ENCODE peak calls at places on chromosomes 4 and X, in nine cellular contexts. U is activated CD4-positive, alpha-beta T cell treated with anti-CD3 and anti-CD28 coated beads, Interleukin-2, amount 50 U/mL, for 4 hours; E is mesothelial cell of epicardium; A is NCI-H1092; Q is AG09319; D is T1000; J is H1; R is A549; M is kidney tubule cell. O is an unnamed sample.

GRCh38 chr4:86451560-86452322 is 91.9 kb upstream of the MAPK10 start:
- DNase-seq in D (no peak), R (no peak), U (no peak), J (no peak), E (no peak), A (no peak), Q (no peak), M (peak), O (no peak)

GRCh38 chr4:145154573-145154972 is 25.8 kb downstream of the OTUD4 start:
- DNase-seq in Q (no peak), J (no peak), U (no peak), E (no peak), M (no peak), A (no peak), R (peak), D (no peak), O (no peak)

GRCh38 chr4:110068248-110068647 is 130.2 kb downstream of the ELOVL6 start:
- DNase-seq in M (no peak), A (no peak), D (no peak), U (no peak), J (no peak), Q (no peak), E (no peak), R (no peak), O (no peak)

GRCh38 chrX:139932077-139932900 is 564 bp downstream of the ATP11C start:
- DNase-seq in U (peak), Q (peak), A (no peak), E (peak), R (peak), M (peak), D (no peak), J (no peak), O (peak)

GRCh38 chrX:119234931-119235555 is 1.0 kb upstream of the PGRMC1 start:
- DNase-seq in R (no peak), E (no peak), Q (no peak), A (no peak), U (no peak), J (no peak), D (no peak), M (no peak), O (no peak)

GRCh38 chrX:115297189-115297588 is 7.7 kb downstream of the LUZP4 start:
- DNase-seq in J (no peak), Q (no peak), A (no peak), E (no peak), M (no peak), U (no peak), D (no peak), R (no peak), O (no peak)

GRCh38 chr4:183438458-183439113 is 5.8 kb upstream of the CDKN2AIP start:
- DNase-seq in Q (no peak), A (no peak), U (no peak), J (no peak), E (no peak), M (peak), R (peak), D (no peak), O (no peak)

GRCh38 chr4:92198711-92199110 is 105.1 kb upstream of the GRID2 start:
- DNase-seq in R (no peak), E (no peak), Q (no peak), U (no peak), M (no peak), D (peak), J (no peak), A (no peak), O (no peak)

GRCh38 chrX:146614693-146615524 is 194.7 kb upstream of the CXorf51B start:
- DNase-seq in D (no peak), U (no peak), R (no peak), E (no peak), Q (no peak), J (no peak), A (no peak), M (no peak), O (no peak)

GRCh38 chr4:178917756-178918155 is 1475.5 kb upstream of the AGA start:
- DNase-seq in R (no peak), M (no peak), E (no peak), Q (no peak), U (no peak), A (no peak), J (no peak), D (no peak), O (no peak)

GRCh38 chr4:186701273-186701672 is 22.4 kb downstream of the FAT1 start:
- DNase-seq in J (peak), R (no peak), M (peak), E (no peak), A (no peak), D (no peak), Q (no peak), U (no peak), O (no peak)

GRCh38 chrX:68826113-68826980 is 2.5 kb upstream of the EFNB1 start:
- DNase-seq in U (no peak), A (no peak), Q (no peak), R (no peak), J (no peak), M (no peak), D (peak), E (no peak), O (no peak)

GRCh38 chr4:182447938-182448280 is 204.7 kb downstream of the TENM3 start:
- DNase-seq in J (no peak), R (no peak), M (no peak), A (no peak), D (no peak), U (no peak), E (no peak), Q (no peak), O (no peak)

GRCh38 chr4:6474053-6474568 is 1.7 kb upstream of the PPP2R2C start:
- DNase-seq in E (peak), A (no peak), J (peak), U (no peak), D (no peak), R (peak), M (no peak), Q (no peak), O (no peak)

GRCh38 chrX:10017866-10018265 is 50.7 kb downstream of the CLDN34 start:
- DNase-seq in M (peak), Q (no peak), U (no peak), R (peak), J (no peak), E (no peak), A (no peak), D (no peak), O (no peak)

GRCh38 chrX:24506082-24506481 is 41.0 kb downstream of the PDK3 start:
- DNase-seq in E (no peak), Q (no peak), U (no peak), R (no peak), A (no peak), D (peak), M (peak), J (no peak), O (peak)

GRCh38 chrX:83278988-83279387 is 229.1 kb upstream of the POU3F4 start:
- DNase-seq in A (no peak), M (no peak), J (no peak), Q (no peak), U (no peak), D (no peak), E (no peak), R (no peak), O (no peak)

GRCh38 chr4:22483551-22483981 is 32.3 kb downstream of the ADGRA3 start:
- DNase-seq in A (no peak), M (peak), D (no peak), R (no peak), J (no peak), Q (peak), U (no peak), E (no peak), O (no peak)

GRCh38 chrX:154529206-154529612 is 13.2 kb upstream of the FAM3A start:
- DNase-seq in J (no peak), E (no peak), D (no peak), U (no peak), R (no peak), M (peak), A (no peak), Q (no peak), O (no peak)

GRCh38 chr4:47642985-47643745 is 158.1 kb downstream of the ATP10D start:
- DNase-seq in Q (no peak), M (peak), R (no peak), D (no peak), E (no peak), U (no peak), A (no peak), J (no peak), O (no peak)

GRCh38 chrX:19846995-19847790 is 40.2 kb downstream of the SH3KBP1 start:
- DNase-seq in U (peak), J (no peak), A (no peak), R (peak), E (no peak), M (peak), Q (peak), D (peak), O (no peak)

GRCh38 chrX:22742174-22742573 is 257.6 kb upstream of the DDX53 start:
- DNase-seq in J (no peak), E (no peak), U (no peak), D (peak), R (no peak), Q (peak), A (no peak), M (no peak), O (no peak)